ENCODE peak calls at places on chromosomes 13 and 19, in eight cellular contexts. One of them, this sample, is unnamed.

GRCh38 chr13:92164822-92165221 is 766.4 kb downstream of the GPC5 start:
- DNase-seq in fibroblast of lung: no peak
- DNase-seq in body of pancreas: no peak
- DNase-seq in endodermal cell: peak; percentile 53
- DNase-seq in neural progenitor cell: no peak
- DNase-seq in OCI-LY7: no peak
- DNase-seq in psoas muscle: no peak
- DNase-seq in tibial nerve: no peak
- DNase-seq in this sample: no peak

GRCh38 chr19:53532362-53532761 is 5.6 kb upstream of the ZNF331 start:
- DNase-seq in endodermal cell: no peak
- DNase-seq in psoas muscle: no peak
- DNase-seq in body of pancreas: no peak
- DNase-seq in fibroblast of lung: no peak
- DNase-seq in OCI-LY7: no peak
- DNase-seq in tibial nerve: no peak
- DNase-seq in neural progenitor cell: no peak
- DNase-seq in this sample: no peak

GRCh38 chr13:82636119-82636518 is 1246.2 kb downstream of the SLITRK1 start:
- DNase-seq in neural progenitor cell: no peak
- DNase-seq in tibial nerve: no peak
- DNase-seq in endodermal cell: no peak
- DNase-seq in OCI-LY7: no peak
- DNase-seq in body of pancreas: no peak
- DNase-seq in fibroblast of lung: peak; percentile 2
- DNase-seq in psoas muscle: no peak
- DNase-seq in this sample: no peak

GRCh38 chr19:6876790-6877189 is 10.6 kb upstream of the ADGRE1 start:
- DNase-seq in neural progenitor cell: no peak
- DNase-seq in endodermal cell: no peak
- DNase-seq in fibroblast of lung: no peak
- DNase-seq in psoas muscle: no peak
- DNase-seq in body of pancreas: no peak
- DNase-seq in tibial nerve: no peak
- DNase-seq in OCI-LY7: no peak
- DNase-seq in this sample: no peak

GRCh38 chr19:3737487-3738205 is 23.8 kb downstream of the APBA3 start:
- DNase-seq in body of pancreas: no peak
- DNase-seq in neural progenitor cell: no peak
- DNase-seq in endodermal cell: no peak
- DNase-seq in psoas muscle: no peak
- DNase-seq in OCI-LY7: no peak
- DNase-seq in tibial nerve: no peak
- DNase-seq in fibroblast of lung: no peak
- DNase-seq in this sample: no peak

GRCh38 chr19:32720216-32720935 is 809 bp downstream of the TDRD12 start:
- DNase-seq in endodermal cell: peak; percentile 45
- DNase-seq in OCI-LY7: no peak
- DNase-seq in psoas muscle: no peak
- DNase-seq in neural progenitor cell: no peak
- DNase-seq in fibroblast of lung: no peak
- DNase-seq in tibial nerve: no peak
- DNase-seq in body of pancreas: no peak
- DNase-seq in this sample: no peak

GRCh38 chr13:52850396-52851152 is 2.1 kb upstream of the PCDH8 start:
- DNase-seq in tibial nerve: peak; percentile 47
- DNase-seq in body of pancreas: peak; percentile 81
- DNase-seq in endodermal cell: peak; percentile 97
- DNase-seq in OCI-LY7: no peak
- DNase-seq in fibroblast of lung: peak; percentile 36
- DNase-seq in neural progenitor cell: peak; percentile 93
- DNase-seq in psoas muscle: peak; percentile 73
- DNase-seq in this sample: peak; percentile 87

GRCh38 chr19:5880604-5881078 is 10.3 kb upstream of the FUT5 start:
- DNase-seq in neural progenitor cell: no peak
- DNase-seq in fibroblast of lung: peak; percentile 72
- DNase-seq in endodermal cell: peak; percentile 73
- DNase-seq in OCI-LY7: no peak
- DNase-seq in tibial nerve: no peak
- DNase-seq in body of pancreas: peak; percentile 55
- DNase-seq in psoas muscle: peak; percentile 57
- DNase-seq in this sample: no peak

GRCh38 chr19:45882652-45883585 is 3.0 kb downstream of the IRF2BP1 start:
- DNase-seq in tibial nerve: peak; percentile 54
- DNase-seq in psoas muscle: peak; percentile 82
- DNase-seq in body of pancreas: peak; percentile 99
- DNase-seq in endodermal cell: peak; percentile 98
- DNase-seq in fibroblast of lung: peak; percentile 77
- DNase-seq in OCI-LY7: peak; percentile 91
- DNase-seq in neural progenitor cell: peak; percentile 92
- DNase-seq in this sample: peak; percentile 79

GRCh38 chr19:37078717-37079032 is 442 bp downstream of the ZNF420 start:
- DNase-seq in fibroblast of lung: no peak
- DNase-seq in neural progenitor cell: no peak
- DNase-seq in tibial nerve: no peak
- DNase-seq in OCI-LY7: no peak
- DNase-seq in psoas muscle: no peak
- DNase-seq in body of pancreas: no peak
- DNase-seq in endodermal cell: no peak
- DNase-seq in this sample: no peak

GRCh38 chr19:48103922-48104321 is 6.7 kb downstream of the PLA2G4C start:
- DNase-seq in fibroblast of lung: no peak
- DNase-seq in body of pancreas: no peak
- DNase-seq in endodermal cell: no peak
- DNase-seq in psoas muscle: no peak
- DNase-seq in OCI-LY7: no peak
- DNase-seq in neural progenitor cell: no peak
- DNase-seq in tibial nerve: no peak
- DNase-seq in this sample: no peak

GRCh38 chr13:51444922-51445321 is 7.9 kb downstream of the INTS6 start:
- DNase-seq in tibial nerve: no peak
- DNase-seq in psoas muscle: no peak
- DNase-seq in OCI-LY7: no peak
- DNase-seq in endodermal cell: no peak
- DNase-seq in neural progenitor cell: no peak
- DNase-seq in fibroblast of lung: peak; percentile 49
- DNase-seq in body of pancreas: no peak
- DNase-seq in this sample: no peak

GRCh38 chr13:112855859-112856258 is 113.2 kb upstream of the MCF2L start:
- DNase-seq in neural progenitor cell: no peak
- DNase-seq in body of pancreas: no peak
- DNase-seq in fibroblast of lung: no peak
- DNase-seq in tibial nerve: no peak
- DNase-seq in psoas muscle: no peak
- DNase-seq in OCI-LY7: no peak
- DNase-seq in endodermal cell: peak; percentile 22
- DNase-seq in this sample: no peak

GRCh38 chr19:55197531-55197930 is 11.8 kb downstream of the PTPRH start:
- DNase-seq in neural progenitor cell: peak; percentile 39
- DNase-seq in endodermal cell: no peak
- DNase-seq in OCI-LY7: peak; percentile 62
- DNase-seq in tibial nerve: no peak
- DNase-seq in body of pancreas: no peak
- DNase-seq in fibroblast of lung: no peak
- DNase-seq in psoas muscle: no peak
- DNase-seq in this sample: no peak

GRCh38 chr19:40775632-40776022 is 306 bp downstream of the MIA start:
- DNase-seq in body of pancreas: no peak
- DNase-seq in endodermal cell: no peak
- DNase-seq in psoas muscle: no peak
- DNase-seq in OCI-LY7: no peak
- DNase-seq in neural progenitor cell: no peak
- DNase-seq in tibial nerve: no peak
- DNase-seq in fibroblast of lung: no peak
- DNase-seq in this sample: no peak

GRCh38 chr19:4337906-4338440 is 654 bp downstream of the STAP2 start:
- DNase-seq in body of pancreas: peak; percentile 56
- DNase-seq in tibial nerve: no peak
- DNase-seq in fibroblast of lung: peak; percentile 31
- DNase-seq in neural progenitor cell: peak; percentile 42
- DNase-seq in endodermal cell: peak; percentile 65
- DNase-seq in psoas muscle: no peak
- DNase-seq in OCI-LY7: no peak
- DNase-seq in this sample: no peak

GRCh38 chr19:39335168-39335567 is 675 bp downstream of the GMFG start:
- DNase-seq in body of pancreas: no peak
- DNase-seq in endodermal cell: no peak
- DNase-seq in neural progenitor cell: no peak
- DNase-seq in fibroblast of lung: no peak
- DNase-seq in tibial nerve: no peak
- DNase-seq in OCI-LY7: no peak
- DNase-seq in psoas muscle: no peak
- DNase-seq in this sample: no peak

GRCh38 chr13:21076265-21076653 is 14.9 kb upstream of the LATS2 start:
- DNase-seq in fibroblast of lung: no peak
- DNase-seq in endodermal cell: peak; percentile 61
- DNase-seq in body of pancreas: no peak
- DNase-seq in neural progenitor cell: no peak
- DNase-seq in tibial nerve: no peak
- DNase-seq in psoas muscle: no peak
- DNase-seq in OCI-LY7: no peak
- DNase-seq in this sample: no peak

GRCh38 chr13:39527961-39528720 is 74.9 kb downstream of the LHFPL6 start:
- DNase-seq in body of pancreas: no peak
- DNase-seq in tibial nerve: no peak
- DNase-seq in neural progenitor cell: no peak
- DNase-seq in endodermal cell: no peak
- DNase-seq in psoas muscle: peak; percentile 27
- DNase-seq in OCI-LY7: no peak
- DNase-seq in fibroblast of lung: peak; percentile 97
- DNase-seq in this sample: no peak

GRCh38 chr19:3687774-3688706 is 12.2 kb downstream of the PIP5K1C start:
- DNase-seq in fibroblast of lung: no peak
- DNase-seq in body of pancreas: peak; percentile 62
- DNase-seq in tibial nerve: no peak
- DNase-seq in endodermal cell: peak; percentile 90
- DNase-seq in psoas muscle: no peak
- DNase-seq in neural progenitor cell: peak; percentile 47
- DNase-seq in OCI-LY7: peak; percentile 31
- DNase-seq in this sample: no peak

GRCh38 chr19:32453736-32454135 is 48.2 kb downstream of the DPY19L3 start:
- DNase-seq in OCI-LY7: no peak
- DNase-seq in endodermal cell: no peak
- DNase-seq in fibroblast of lung: no peak
- DNase-seq in neural progenitor cell: no peak
- DNase-seq in tibial nerve: no peak
- DNase-seq in body of pancreas: no peak
- DNase-seq in psoas muscle: no peak
- DNase-seq in this sample: no peak

GRCh38 chr19:9323557-9323918 is 441 bp upstream of the ZNF559 start:
- DNase-seq in fibroblast of lung: peak; percentile 86
- DNase-seq in tibial nerve: peak; percentile 25
- DNase-seq in OCI-LY7: peak; percentile 91
- DNase-seq in psoas muscle: peak; percentile 35
- DNase-seq in body of pancreas: peak; percentile 61
- DNase-seq in endodermal cell: no peak
- DNase-seq in neural progenitor cell: no peak
- DNase-seq in this sample: no peak

DNA sequence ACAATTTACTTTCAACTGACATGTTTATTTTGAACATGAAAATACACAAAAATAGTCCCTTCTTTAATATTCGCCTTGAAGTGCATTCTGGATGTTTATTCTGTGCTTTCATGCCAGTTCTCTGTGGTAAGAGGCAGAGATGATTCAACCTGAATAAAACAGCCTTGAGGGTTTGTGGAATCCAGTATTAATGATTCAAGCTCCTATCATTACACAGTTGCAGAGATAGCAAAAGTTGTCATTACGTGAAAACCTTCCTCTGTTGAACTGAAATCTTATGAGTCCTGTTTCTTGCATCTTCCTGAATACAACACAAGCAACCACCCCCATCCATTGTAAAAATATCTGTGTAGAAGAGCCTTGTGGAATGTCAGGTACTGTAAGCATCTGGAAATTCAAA is 142.3 kb upstream of the HTR2A start:
- DNase-seq in body of pancreas: no peak
- DNase-seq in neural progenitor cell: no peak
- DNase-seq in fibroblast of lung: peak; percentile 92
- DNase-seq in tibial nerve: no peak
- DNase-seq in OCI-LY7: no peak
- DNase-seq in endodermal cell: no peak
- DNase-seq in psoas muscle: no peak
- DNase-seq in this sample: no peak
- H3K4me1 ChIP-seq in body of pancreas: no peaks in the 10 kb centered on the region
- H3K4me1 ChIP-seq in neural progenitor cell: peaks cover 26% of the 10 kb centered on the region
- H3K4me1 ChIP-seq in fibroblast of lung: no peaks in the 10 kb centered on the region
- H3K4me1 ChIP-seq in tibial nerve: no peaks in the 10 kb centered on the region
- H3K4me1 ChIP-seq in OCI-LY7: no peaks in the 10 kb centered on the region
- H3K4me1 ChIP-seq in endodermal cell: peaks cover 2% of the 10 kb centered on the region
- H3K4me1 ChIP-seq in psoas muscle: no peaks in the 10 kb centered on the region
- H3K4me1 ChIP-seq in this sample: no peaks in the 10 kb centered on the region

GRCh38 chr19:18467978-18468377 is 30.0 kb upstream of the ISYNA1 start:
- DNase-seq in OCI-LY7: no peak
- DNase-seq in neural progenitor cell: no peak
- DNase-seq in psoas muscle: no peak
- DNase-seq in fibroblast of lung: no peak
- DNase-seq in endodermal cell: no peak
- DNase-seq in tibial nerve: no peak
- DNase-seq in body of pancreas: no peak
- DNase-seq in this sample: no peak
- H3K4me1 ChIP-seq in OCI-LY7: no peaks in the 10 kb centered on the region
- H3K4me1 ChIP-seq in neural progenitor cell: no peaks in the 10 kb centered on the region
- H3K4me1 ChIP-seq in psoas muscle: peaks cover 67% of the 10 kb centered on the region
- H3K4me1 ChIP-seq in fibroblast of lung: peaks cover 21% of the 10 kb centered on the region
- H3K4me1 ChIP-seq in endodermal cell: no peaks in the 10 kb centered on the region
- H3K4me1 ChIP-seq in tibial nerve: peaks cover 31% of the 10 kb centered on the region
- H3K4me1 ChIP-seq in body of pancreas: peaks cover 65% of the 10 kb centered on the region
- H3K4me1 ChIP-seq in this sample: peaks cover 5% of the 10 kb centered on the region

DNA sequence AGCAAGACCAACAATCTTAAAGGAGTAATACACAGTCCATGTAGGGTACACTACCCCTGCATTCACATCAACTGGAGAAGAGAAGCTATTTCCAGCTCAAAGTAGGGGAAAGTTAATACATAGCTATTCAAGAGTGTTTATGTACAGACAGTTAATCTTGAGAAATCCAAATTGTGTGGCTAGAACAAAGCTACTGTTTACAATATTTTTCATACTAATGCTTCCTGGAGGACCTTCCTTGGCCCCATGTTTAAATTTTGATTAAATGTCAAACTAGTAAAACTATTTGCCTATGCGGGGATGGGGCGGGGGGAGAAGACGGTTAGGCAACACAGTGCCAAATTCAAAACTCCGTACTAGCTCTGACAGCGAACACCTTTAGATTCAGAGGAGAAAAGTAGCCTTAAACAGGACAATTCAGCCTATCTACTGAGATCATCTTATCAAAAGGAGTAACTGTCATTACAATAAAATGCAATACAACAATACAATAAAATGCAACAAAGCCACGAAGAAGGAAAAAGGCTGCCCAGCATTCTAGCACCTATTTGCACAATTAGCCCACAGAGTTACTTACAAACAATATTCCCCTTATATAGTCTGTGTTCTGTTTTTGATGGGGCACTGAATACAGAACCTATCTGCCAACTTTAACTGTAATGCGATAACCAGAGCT is 29.1 kb downstream of the BRD4 start:
- DNase-seq in neural progenitor cell: no peak
- DNase-seq in fibroblast of lung: peak; percentile 51
- DNase-seq in body of pancreas: no peak
- DNase-seq in psoas muscle: no peak
- DNase-seq in tibial nerve: no peak
- DNase-seq in endodermal cell: no peak
- DNase-seq in OCI-LY7: no peak
- DNase-seq in this sample: no peak
- H3K4me1 ChIP-seq in neural progenitor cell: peaks cover 8% of the 10 kb centered on the region
- H3K4me1 ChIP-seq in fibroblast of lung: peaks cover 35% of the 10 kb centered on the region
- H3K4me1 ChIP-seq in body of pancreas: peaks cover 86% of the 10 kb centered on the region
- H3K4me1 ChIP-seq in psoas muscle: peaks cover 88% of the 10 kb centered on the region
- H3K4me1 ChIP-seq in tibial nerve: peaks cover 56% of the 10 kb centered on the region
- H3K4me1 ChIP-seq in endodermal cell: no peaks in the 10 kb centered on the region
- H3K4me1 ChIP-seq in OCI-LY7: peaks cover 82% of the 10 kb centered on the region
- H3K4me1 ChIP-seq in this sample: peaks cover 4% of the 10 kb centered on the region

GRCh38 chr13:114113961-114114360 is 18.5 kb downstream of the RASA3 start:
- DNase-seq in tibial nerve: peak; percentile 5
- DNase-seq in OCI-LY7: no peak
- DNase-seq in fibroblast of lung: no peak
- DNase-seq in psoas muscle: no peak
- DNase-seq in endodermal cell: peak; percentile 31
- DNase-seq in body of pancreas: no peak
- DNase-seq in neural progenitor cell: no peak
- DNase-seq in this sample: no peak
- H3K4me1 ChIP-seq in tibial nerve: peaks cover 41% of the 10 kb centered on the region
- H3K4me1 ChIP-seq in OCI-LY7: peaks cover 33% of the 10 kb centered on the region
- H3K4me1 ChIP-seq in fibroblast of lung: peaks cover 62% of the 10 kb centered on the region
- H3K4me1 ChIP-seq in psoas muscle: peaks cover 57% of the 10 kb centered on the region
- H3K4me1 ChIP-seq in endodermal cell: peaks cover 11% of the 10 kb centered on the region
- H3K4me1 ChIP-seq in body of pancreas: peaks cover 21% of the 10 kb centered on the region
- H3K4me1 ChIP-seq in neural progenitor cell: peaks cover 41% of the 10 kb centered on the region
- H3K4me1 ChIP-seq in this sample: peaks cover 40% of the 10 kb centered on the region

This sample was measured in neuronal stem cell.